ENCODE peak calls at places on chromosome 17, in eight cellular contexts. One of them, this sample, is unnamed.

GRCh38 chr17:79852748-79853147 is 13.5 kb upstream of the CBX4 start:
- DNase-seq in NCI-H1105: no peak
- DNase-seq in iPS DF 6.9: no peak
- DNase-seq in PC-9: peak
- DNase-seq in right cardiac atrium: no peak
- DNase-seq in mucosa of gallbladder: no peak
- DNase-seq in neural crest cell: no peak
- DNase-seq in naive thymus-derived CD8-positive, alpha-beta T cell: no peak
- DNase-seq in this sample: no peak

GRCh38 chr17:45050680-45051059 is 762 bp downstream of the DCAKD start:
- DNase-seq in mucosa of gallbladder: no peak
- DNase-seq in NCI-H1105: no peak
- DNase-seq in naive thymus-derived CD8-positive, alpha-beta T cell: peak
- DNase-seq in PC-9: no peak
- DNase-seq in iPS DF 6.9: no peak
- DNase-seq in right cardiac atrium: no peak
- DNase-seq in neural crest cell: no peak
- DNase-seq in this sample: peak

GRCh38 chr17:43360376-43360738 is 38.4 kb upstream of the ARL4D start:
- DNase-seq in NCI-H1105: peak
- DNase-seq in right cardiac atrium: no peak
- DNase-seq in PC-9: no peak
- DNase-seq in naive thymus-derived CD8-positive, alpha-beta T cell: peak
- DNase-seq in mucosa of gallbladder: peak
- DNase-seq in neural crest cell: no peak
- DNase-seq in iPS DF 6.9: no peak
- DNase-seq in this sample: peak

GRCh38 chr17:72661093-72661944 is 431.2 kb downstream of the SLC39A11 start:
- DNase-seq in iPS DF 6.9: no peak
- DNase-seq in right cardiac atrium: no peak
- DNase-seq in PC-9: peak
- DNase-seq in neural crest cell: peak
- DNase-seq in naive thymus-derived CD8-positive, alpha-beta T cell: no peak
- DNase-seq in mucosa of gallbladder: peak
- DNase-seq in NCI-H1105: no peak
- DNase-seq in this sample: peak

GRCh38 chr17:43010667-43011308 is 4.2 kb downstream of the IFI35 start:
- DNase-seq in neural crest cell: no peak
- DNase-seq in iPS DF 6.9: no peak
- DNase-seq in PC-9: peak
- DNase-seq in naive thymus-derived CD8-positive, alpha-beta T cell: no peak
- DNase-seq in mucosa of gallbladder: peak
- DNase-seq in right cardiac atrium: no peak
- DNase-seq in NCI-H1105: no peak
- DNase-seq in this sample: no peak

GRCh38 chr17:28875856-28876564 is 21.2 kb downstream of the ERAL1 start:
- DNase-seq in iPS DF 6.9: no peak
- DNase-seq in mucosa of gallbladder: no peak
- DNase-seq in PC-9: peak
- DNase-seq in right cardiac atrium: no peak
- DNase-seq in NCI-H1105: no peak
- DNase-seq in neural crest cell: no peak
- DNase-seq in naive thymus-derived CD8-positive, alpha-beta T cell: no peak
- DNase-seq in this sample: no peak

GRCh38 chr17:55735784-55736405 is 13.2 kb upstream of the TMEM100 start:
- DNase-seq in PC-9: no peak
- DNase-seq in mucosa of gallbladder: peak
- DNase-seq in iPS DF 6.9: no peak
- DNase-seq in neural crest cell: peak
- DNase-seq in right cardiac atrium: no peak
- DNase-seq in NCI-H1105: no peak
- DNase-seq in naive thymus-derived CD8-positive, alpha-beta T cell: no peak
- DNase-seq in this sample: no peak

GRCh38 chr17:48618366-48618896 is 3.3 kb upstream of the HOXB8 start:
- DNase-seq in mucosa of gallbladder: peak
- DNase-seq in iPS DF 6.9: no peak
- DNase-seq in NCI-H1105: peak
- DNase-seq in right cardiac atrium: peak
- DNase-seq in naive thymus-derived CD8-positive, alpha-beta T cell: peak
- DNase-seq in neural crest cell: peak
- DNase-seq in PC-9: peak
- DNase-seq in this sample: peak

GRCh38 chr17:83083368-83084201 is 4.2 kb downstream of the METRNL start:
- DNase-seq in NCI-H1105: no peak
- DNase-seq in PC-9: peak
- DNase-seq in mucosa of gallbladder: no peak
- DNase-seq in iPS DF 6.9: peak
- DNase-seq in neural crest cell: no peak
- DNase-seq in right cardiac atrium: peak
- DNase-seq in naive thymus-derived CD8-positive, alpha-beta T cell: no peak
- DNase-seq in this sample: no peak

GRCh38 chr17:78196712-78197111 is 9.6 kb downstream of the AFMID start:
- DNase-seq in mucosa of gallbladder: no peak
- DNase-seq in right cardiac atrium: no peak
- DNase-seq in neural crest cell: no peak
- DNase-seq in iPS DF 6.9: no peak
- DNase-seq in PC-9: no peak
- DNase-seq in NCI-H1105: no peak
- DNase-seq in naive thymus-derived CD8-positive, alpha-beta T cell: no peak
- DNase-seq in this sample: no peak

GRCh38 chr17:3804503-3804931 is 3.5 kb upstream of the ITGAE start:
- DNase-seq in mucosa of gallbladder: no peak
- DNase-seq in naive thymus-derived CD8-positive, alpha-beta T cell: no peak
- DNase-seq in right cardiac atrium: no peak
- DNase-seq in PC-9: no peak
- DNase-seq in iPS DF 6.9: no peak
- DNase-seq in NCI-H1105: no peak
- DNase-seq in neural crest cell: no peak
- DNase-seq in this sample: no peak

This sample was measured in NCI-H1417.